ENCODE peak calls at places on chromosome 10, in eight cellular contexts. X is HepG2, V is A549, D is HCT116, F is endothelial cell of umbilical vein, I is K562, K is GM12878, S is H1. A is an unnamed sample.

GRCh38 chr10:86400705-86401587 is 34.4 kb upstream of the GRID1 start:
- DNase-seq in X (peak; percentile 27), V (peak; percentile 68), D (peak; percentile 8), F (no peak), I (no peak), K (no peak), S (peak; percentile 83), A (peak; percentile 81)

GRCh38 chr10:87842776-87843497 is 20.4 kb downstream of the KLLN start:
- DNase-seq in X (peak; percentile 60), V (no peak), D (no peak), F (peak; percentile 84), I (no peak), K (no peak), S (no peak), A (no peak)

GRCh38 chr10:7192831-7193348 is 217.9 kb downstream of the SFMBT2 start:
- DNase-seq in X (no peak), V (no peak), D (no peak), F (no peak), I (no peak), K (no peak), S (no peak), A (no peak)

GRCh38 chr10:15518256-15518655 is 147.2 kb upstream of the FAM171A1 start:
- DNase-seq in X (no peak), V (no peak), D (no peak), F (no peak), I (no peak), K (no peak), S (no peak), A (no peak)

GRCh38 chr10:90274721-90275468 is 573.5 kb downstream of the KIF20B start:
- DNase-seq in X (no peak), V (no peak), D (no peak), F (no peak), I (no peak), K (no peak), S (no peak), A (no peak)

GRCh38 chr10:17669185-17669872 is 25.4 kb downstream of the STAM start:
- DNase-seq in X (no peak), V (no peak), D (no peak), F (no peak), I (no peak), K (peak; percentile 30), S (no peak), A (no peak)

GRCh38 chr10:17115683-17116082 is 13.9 kb downstream of the CUBN start:
- DNase-seq in X (no peak), V (peak; percentile 50), D (peak; percentile 18), F (peak; percentile 61), I (peak; percentile 43), K (no peak), S (no peak), A (no peak)

GRCh38 chr10:3107426-3107961 is 40.1 kb downstream of the PFKP start:
- DNase-seq in X (no peak), V (peak; percentile 88), D (no peak), F (no peak), I (no peak), K (no peak), S (no peak), A (no peak)

GRCh38 chr10:107631876-107632275 is 467.4 kb upstream of the SORCS1 start:
- DNase-seq in X (no peak), V (no peak), D (no peak), F (no peak), I (no peak), K (no peak), S (no peak), A (no peak)

GRCh38 chr10:46094931-46095755 is 49.1 kb upstream of the MSMB start:
- DNase-seq in X (no peak), V (no peak), D (no peak), F (no peak), I (no peak), K (no peak), S (no peak), A (peak; percentile 44)

GRCh38 chr10:96902117-96902516 is 70.0 kb downstream of the LCOR start:
- DNase-seq in X (no peak), V (no peak), D (no peak), F (no peak), I (no peak), K (no peak), S (no peak), A (no peak)

GRCh38 chr10:128929905-128930304 is 537.1 kb upstream of the MGMT start:
- DNase-seq in X (no peak), V (no peak), D (no peak), F (no peak), I (no peak), K (no peak), S (no peak), A (no peak)

GRCh38 chr10:29482591-29483421 is 152.0 kb downstream of the SVIL start:
- DNase-seq in X (peak; percentile 24), V (no peak), D (no peak), F (no peak), I (no peak), K (no peak), S (peak; percentile 58), A (peak; percentile 59)

GRCh38 chr10:121240011-121240410 is 358.2 kb downstream of the FGFR2 start:
- DNase-seq in X (no peak), V (no peak), D (no peak), F (no peak), I (no peak), K (no peak), S (no peak), A (no peak)

GRCh38 chr10:49138361-49138891 is 4.6 kb upstream of the FAM170B start:
- DNase-seq in X (no peak), V (no peak), D (no peak), F (no peak), I (no peak), K (no peak), S (no peak), A (no peak)

GRCh38 chr10:87092356-87092860 is 2.2 kb downstream of the GLUD1 start:
- DNase-seq in X (no peak), V (no peak), D (no peak), F (peak; percentile 52), I (no peak), K (no peak), S (no peak), A (no peak)

DNA sequence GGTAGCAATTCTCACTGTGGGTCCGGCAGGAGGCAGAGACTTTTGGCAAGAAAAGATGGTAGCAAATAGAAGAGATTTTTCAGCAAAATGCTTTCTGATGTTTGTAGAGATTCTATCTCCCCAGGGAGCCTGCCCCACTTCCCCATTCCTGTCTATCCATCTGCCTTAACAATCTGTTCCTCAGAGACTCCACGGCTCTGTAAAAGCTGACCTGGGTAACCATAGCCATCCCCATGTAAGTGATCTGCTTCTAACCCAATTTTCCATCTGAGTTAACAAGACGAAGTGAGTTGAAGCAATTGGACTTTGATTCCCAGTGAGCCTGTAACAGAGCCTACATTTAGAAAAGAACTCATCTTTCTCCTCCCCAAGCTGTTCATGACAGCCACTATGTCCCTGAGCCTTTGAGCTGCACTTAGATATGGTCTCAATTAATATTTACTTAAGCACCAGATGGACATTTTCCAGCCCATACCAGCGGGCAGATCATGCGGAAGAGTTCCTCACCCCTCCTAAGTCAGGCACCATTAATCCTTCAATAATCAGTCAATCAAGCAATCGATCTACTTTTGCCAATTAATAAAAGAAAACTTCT is 896.1 kb downstream of the CCSER2 start:
- DNase-seq in X (peak; percentile 4), V (no peak), D (no peak), F (no peak), I (no peak), K (no peak), S (no peak), A (no peak)
- TF ChIP-seq MAX in X (no peak), V (no peak), D (no peak), F (no peak), I (no peak), K (no peak), S (no peak), A (no peak)

GRCh38 chr10:72738476-72738875 is 46.5 kb downstream of the MCU start:
- DNase-seq in X (peak; percentile 49), V (no peak), D (no peak), F (peak; percentile 92), I (no peak), K (no peak), S (no peak), A (no peak)
- H3K27ac ChIP-seq in X (peak overlapping the region; percentile 45), V (no peak overlapping the region), D (no peak overlapping the region), F (no peak overlapping the region), I (no peak overlapping the region), K (no peak overlapping the region), S (no peak overlapping the region), A (no peak overlapping the region)

DNA sequence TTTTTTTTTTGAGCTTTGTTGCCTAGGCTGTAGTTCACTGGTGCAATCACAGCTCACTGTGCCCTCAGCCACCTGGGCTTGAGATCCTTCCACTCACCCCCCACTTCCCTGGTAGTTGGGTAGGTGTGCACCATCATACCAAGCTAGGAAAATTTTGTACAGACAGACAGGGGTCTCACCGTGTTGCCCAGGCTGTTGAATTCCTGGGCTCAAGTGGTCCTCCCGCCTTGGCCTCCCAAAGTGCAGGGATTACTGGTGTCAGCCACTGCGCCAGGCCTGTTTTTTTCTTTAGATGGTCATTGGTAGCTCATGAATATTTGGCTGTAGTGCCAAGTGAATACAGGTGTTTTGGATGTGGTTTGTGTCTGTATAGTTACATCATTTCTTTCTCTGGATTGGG is 7.5 kb downstream of the COMTD1 start:
- DNase-seq in X (no peak), V (no peak), D (no peak), F (no peak), I (no peak), K (no peak), S (no peak), A (no peak)
- TF ChIP-seq MAX in X (no peak), V (no peak), D (no peak), F (no peak), I (no peak), K (no peak), S (no peak), A (no peak)

GRCh38 chr10:103752680-103753248 is 102.6 kb downstream of the SH3PXD2A start:
- DNase-seq in X (peak; percentile 25), V (no peak), D (no peak), F (no peak), I (peak; percentile 40), K (no peak), S (peak; percentile 76), A (no peak)

GRCh38 chr10:103751696-103752287 is 103.6 kb downstream of the SH3PXD2A start:
- DNase-seq in X (peak; percentile 39), V (no peak), D (no peak), F (no peak), I (no peak), K (no peak), S (no peak), A (no peak)

GRCh38 chr10:103749779-103750178 is 105.6 kb downstream of the SH3PXD2A start:
- DNase-seq in X (no peak), V (no peak), D (no peak), F (no peak), I (no peak), K (no peak), S (no peak), A (no peak)

GRCh38 chr10:103748020-103748419 is 107.4 kb downstream of the SH3PXD2A start:
- DNase-seq in X (no peak), V (no peak), D (no peak), F (no peak), I (no peak), K (no peak), S (no peak), A (no peak)

DNA sequence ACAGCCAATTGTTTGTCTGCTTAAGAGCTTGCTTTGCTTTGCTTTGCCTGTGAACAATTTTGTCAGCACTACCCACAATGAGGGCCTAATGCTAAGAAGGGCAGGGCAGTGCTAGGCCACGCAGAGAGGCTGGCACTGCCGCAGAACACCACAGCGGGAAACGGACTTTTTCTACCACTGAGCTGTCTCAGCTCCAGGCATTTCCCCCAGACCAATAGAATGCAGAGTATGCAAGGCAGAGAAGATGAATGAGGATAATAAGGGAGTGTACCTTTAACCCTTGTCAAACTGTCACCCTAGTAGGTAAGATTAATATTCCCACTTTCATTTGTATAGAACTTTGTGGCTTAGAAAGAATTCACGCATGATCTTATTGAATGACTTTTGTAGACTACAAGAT is 104.5 kb downstream of the SH3PXD2A start:
- DNase-seq in X (no peak), V (no peak), D (no peak), F (no peak), I (no peak), K (no peak), S (no peak), A (no peak)
- H3K27ac ChIP-seq in X (no peak overlapping the region), V (no peak overlapping the region), D (no peak overlapping the region), F (no peak overlapping the region), I (no peak overlapping the region), K (no peak overlapping the region), S (no peak overlapping the region), A (no peak overlapping the region)